ENCODE peak calls at places on chromosomes 2 and 18, in ten cellular contexts. One of them, this sample, is unnamed.

GRCh38 chr2:63861220-63861822 is 19.6 kb downstream of the UGP2 start:
- DNase-seq in naive B cell: peak; percentile 61
- DNase-seq in DMS153: no peak
- DNase-seq in cardiac muscle cell: peak; percentile 81
- DNase-seq in astrocyte of the hippocampus: peak; percentile 44
- DNase-seq in adipocyte: peak; percentile 78
- DNase-seq in stimulated activated CD8-positive, alpha-beta memory T cell treated with anti-CD3 and anti-CD28 coated beads, Interleukin-15, amount 100 ng/mL, for 24 hours: no peak
- DNase-seq in uterus: peak; percentile 66
- DNase-seq in NCI-H460: peak; percentile 50
- DNase-seq in small intestine: peak; percentile 68
- DNase-seq in this sample: no peak

GRCh38 chr2:7419814-7420213 is 502.6 kb downstream of the RNF144A start:
- DNase-seq in DMS153: no peak
- DNase-seq in stimulated activated CD8-positive, alpha-beta memory T cell treated with anti-CD3 and anti-CD28 coated beads, Interleukin-15, amount 100 ng/mL, for 24 hours: no peak
- DNase-seq in cardiac muscle cell: no peak
- DNase-seq in adipocyte: no peak
- DNase-seq in astrocyte of the hippocampus: no peak
- DNase-seq in NCI-H460: no peak
- DNase-seq in naive B cell: no peak
- DNase-seq in small intestine: no peak
- DNase-seq in uterus: no peak
- DNase-seq in this sample: no peak

GRCh38 chr18:9417081-9417841 is 58.1 kb upstream of the RALBP1 start:
- DNase-seq in stimulated activated CD8-positive, alpha-beta memory T cell treated with anti-CD3 and anti-CD28 coated beads, Interleukin-15, amount 100 ng/mL, for 24 hours: no peak
- DNase-seq in adipocyte: peak; percentile 77
- DNase-seq in NCI-H460: no peak
- DNase-seq in astrocyte of the hippocampus: peak; percentile 94
- DNase-seq in cardiac muscle cell: peak; percentile 82
- DNase-seq in DMS153: no peak
- DNase-seq in uterus: peak; percentile 31
- DNase-seq in small intestine: no peak
- DNase-seq in naive B cell: no peak
- DNase-seq in this sample: peak; percentile 26

GRCh38 chr18:78833833-78834232 is 145.8 kb upstream of the SALL3 start:
- DNase-seq in astrocyte of the hippocampus: no peak
- DNase-seq in small intestine: no peak
- DNase-seq in DMS153: no peak
- DNase-seq in stimulated activated CD8-positive, alpha-beta memory T cell treated with anti-CD3 and anti-CD28 coated beads, Interleukin-15, amount 100 ng/mL, for 24 hours: no peak
- DNase-seq in NCI-H460: no peak
- DNase-seq in uterus: no peak
- DNase-seq in adipocyte: no peak
- DNase-seq in cardiac muscle cell: no peak
- DNase-seq in naive B cell: no peak
- DNase-seq in this sample: no peak

GRCh38 chr2:239386872-239387445 is 13.9 kb downstream of the HDAC4 start:
- DNase-seq in small intestine: no peak
- DNase-seq in uterus: no peak
- DNase-seq in DMS153: no peak
- DNase-seq in adipocyte: no peak
- DNase-seq in cardiac muscle cell: no peak
- DNase-seq in astrocyte of the hippocampus: no peak
- DNase-seq in naive B cell: no peak
- DNase-seq in NCI-H460: no peak
- DNase-seq in stimulated activated CD8-positive, alpha-beta memory T cell treated with anti-CD3 and anti-CD28 coated beads, Interleukin-15, amount 100 ng/mL, for 24 hours: no peak
- DNase-seq in this sample: no peak

GRCh38 chr2:151824886-151825285 is 3.3 kb downstream of the ARL5A start:
- DNase-seq in uterus: no peak
- DNase-seq in stimulated activated CD8-positive, alpha-beta memory T cell treated with anti-CD3 and anti-CD28 coated beads, Interleukin-15, amount 100 ng/mL, for 24 hours: no peak
- DNase-seq in small intestine: no peak
- DNase-seq in cardiac muscle cell: no peak
- DNase-seq in DMS153: no peak
- DNase-seq in adipocyte: no peak
- DNase-seq in NCI-H460: no peak
- DNase-seq in astrocyte of the hippocampus: no peak
- DNase-seq in naive B cell: no peak
- DNase-seq in this sample: no peak

GRCh38 chr2:174610243-174610995 is 12.8 kb upstream of the WIPF1 start:
- DNase-seq in DMS153: no peak
- DNase-seq in astrocyte of the hippocampus: peak; percentile 47
- DNase-seq in stimulated activated CD8-positive, alpha-beta memory T cell treated with anti-CD3 and anti-CD28 coated beads, Interleukin-15, amount 100 ng/mL, for 24 hours: no peak
- DNase-seq in cardiac muscle cell: no peak
- DNase-seq in small intestine: no peak
- DNase-seq in NCI-H460: no peak
- DNase-seq in uterus: no peak
- DNase-seq in adipocyte: no peak
- DNase-seq in naive B cell: no peak
- DNase-seq in this sample: no peak

GRCh38 chr18:55633032-55633431 is 45.0 kb upstream of the TCF4 start:
- DNase-seq in DMS153: no peak
- DNase-seq in cardiac muscle cell: peak; percentile 62
- DNase-seq in small intestine: no peak
- DNase-seq in astrocyte of the hippocampus: peak; percentile 29
- DNase-seq in stimulated activated CD8-positive, alpha-beta memory T cell treated with anti-CD3 and anti-CD28 coated beads, Interleukin-15, amount 100 ng/mL, for 24 hours: no peak
- DNase-seq in uterus: no peak
- DNase-seq in NCI-H460: no peak
- DNase-seq in naive B cell: no peak
- DNase-seq in adipocyte: no peak
- DNase-seq in this sample: no peak

GRCh38 chr2:240125749-240126148 is 10.4 kb downstream of the COPS9 start:
- DNase-seq in adipocyte: no peak
- DNase-seq in DMS153: no peak
- DNase-seq in NCI-H460: no peak
- DNase-seq in small intestine: no peak
- DNase-seq in stimulated activated CD8-positive, alpha-beta memory T cell treated with anti-CD3 and anti-CD28 coated beads, Interleukin-15, amount 100 ng/mL, for 24 hours: no peak
- DNase-seq in cardiac muscle cell: no peak
- DNase-seq in uterus: no peak
- DNase-seq in astrocyte of the hippocampus: no peak
- DNase-seq in naive B cell: no peak
- DNase-seq in this sample: no peak

GRCh38 chr2:72993147-72993546 is 75.8 kb downstream of the EMX1 start:
- DNase-seq in uterus: no peak
- DNase-seq in adipocyte: peak; percentile 69
- DNase-seq in cardiac muscle cell: peak; percentile 49
- DNase-seq in NCI-H460: peak; percentile 52
- DNase-seq in stimulated activated CD8-positive, alpha-beta memory T cell treated with anti-CD3 and anti-CD28 coated beads, Interleukin-15, amount 100 ng/mL, for 24 hours: no peak
- DNase-seq in small intestine: peak; percentile 32
- DNase-seq in naive B cell: peak; percentile 58
- DNase-seq in astrocyte of the hippocampus: peak; percentile 61
- DNase-seq in DMS153: no peak
- DNase-seq in this sample: no peak

GRCh38 chr2:77521482-77521881 is 694 bp downstream of the LRRTM4 start:
- DNase-seq in uterus: no peak
- DNase-seq in DMS153: no peak
- DNase-seq in astrocyte of the hippocampus: peak; percentile 3
- DNase-seq in stimulated activated CD8-positive, alpha-beta memory T cell treated with anti-CD3 and anti-CD28 coated beads, Interleukin-15, amount 100 ng/mL, for 24 hours: no peak
- DNase-seq in cardiac muscle cell: no peak
- DNase-seq in small intestine: no peak
- DNase-seq in naive B cell: no peak
- DNase-seq in NCI-H460: no peak
- DNase-seq in adipocyte: no peak
- DNase-seq in this sample: no peak

GRCh38 chr2:11357428-11357972 is 13.1 kb upstream of the ROCK2 start:
- DNase-seq in stimulated activated CD8-positive, alpha-beta memory T cell treated with anti-CD3 and anti-CD28 coated beads, Interleukin-15, amount 100 ng/mL, for 24 hours: no peak
- DNase-seq in small intestine: no peak
- DNase-seq in astrocyte of the hippocampus: no peak
- DNase-seq in uterus: no peak
- DNase-seq in DMS153: no peak
- DNase-seq in adipocyte: peak; percentile 77
- DNase-seq in cardiac muscle cell: peak; percentile 60
- DNase-seq in NCI-H460: no peak
- DNase-seq in naive B cell: no peak
- DNase-seq in this sample: no peak

GRCh38 chr18:50286391-50287027 is 983 bp downstream of the CXXC1 start:
- DNase-seq in adipocyte: peak; percentile 27
- DNase-seq in DMS153: no peak
- DNase-seq in small intestine: peak; percentile 25
- DNase-seq in naive B cell: no peak
- DNase-seq in NCI-H460: no peak
- DNase-seq in uterus: peak; percentile 35
- DNase-seq in stimulated activated CD8-positive, alpha-beta memory T cell treated with anti-CD3 and anti-CD28 coated beads, Interleukin-15, amount 100 ng/mL, for 24 hours: no peak
- DNase-seq in cardiac muscle cell: peak; percentile 32
- DNase-seq in astrocyte of the hippocampus: peak; percentile 34
- DNase-seq in this sample: no peak

GRCh38 chr2:39837856-39838453 is 58.9 kb upstream of the THUMPD2 start:
- DNase-seq in stimulated activated CD8-positive, alpha-beta memory T cell treated with anti-CD3 and anti-CD28 coated beads, Interleukin-15, amount 100 ng/mL, for 24 hours: no peak
- DNase-seq in naive B cell: no peak
- DNase-seq in small intestine: peak; percentile 29
- DNase-seq in NCI-H460: peak; percentile 41
- DNase-seq in astrocyte of the hippocampus: peak; percentile 43
- DNase-seq in DMS153: no peak
- DNase-seq in adipocyte: peak; percentile 65
- DNase-seq in uterus: no peak
- DNase-seq in cardiac muscle cell: peak; percentile 57
- DNase-seq in this sample: no peak

GRCh38 chr2:178819147-178819875 is 12.1 kb upstream of the TTN start:
- DNase-seq in DMS153: no peak
- DNase-seq in NCI-H460: no peak
- DNase-seq in astrocyte of the hippocampus: no peak
- DNase-seq in cardiac muscle cell: no peak
- DNase-seq in naive B cell: no peak
- DNase-seq in uterus: no peak
- DNase-seq in small intestine: no peak
- DNase-seq in stimulated activated CD8-positive, alpha-beta memory T cell treated with anti-CD3 and anti-CD28 coated beads, Interleukin-15, amount 100 ng/mL, for 24 hours: no peak
- DNase-seq in adipocyte: no peak
- DNase-seq in this sample: no peak

GRCh38 chr2:233453916-233454315 is 99.6 kb downstream of the DGKD start:
- DNase-seq in astrocyte of the hippocampus: no peak
- DNase-seq in uterus: no peak
- DNase-seq in DMS153: no peak
- DNase-seq in naive B cell: no peak
- DNase-seq in cardiac muscle cell: no peak
- DNase-seq in adipocyte: no peak
- DNase-seq in NCI-H460: no peak
- DNase-seq in stimulated activated CD8-positive, alpha-beta memory T cell treated with anti-CD3 and anti-CD28 coated beads, Interleukin-15, amount 100 ng/mL, for 24 hours: no peak
- DNase-seq in small intestine: no peak
- DNase-seq in this sample: no peak

GRCh38 chr18:3305933-3306332 is 44.0 kb downstream of the MYL12B start:
- DNase-seq in stimulated activated CD8-positive, alpha-beta memory T cell treated with anti-CD3 and anti-CD28 coated beads, Interleukin-15, amount 100 ng/mL, for 24 hours: no peak
- DNase-seq in cardiac muscle cell: peak; percentile 74
- DNase-seq in naive B cell: no peak
- DNase-seq in NCI-H460: no peak
- DNase-seq in astrocyte of the hippocampus: peak; percentile 45
- DNase-seq in uterus: no peak
- DNase-seq in DMS153: no peak
- DNase-seq in small intestine: no peak
- DNase-seq in adipocyte: peak; percentile 7
- DNase-seq in this sample: no peak

GRCh38 chr2:28691774-28692281 is 59.8 kb upstream of the PPP1CB start:
- DNase-seq in NCI-H460: no peak
- DNase-seq in uterus: peak; percentile 54
- DNase-seq in cardiac muscle cell: peak; percentile 92
- DNase-seq in small intestine: no peak
- DNase-seq in DMS153: no peak
- DNase-seq in adipocyte: peak; percentile 57
- DNase-seq in naive B cell: no peak
- DNase-seq in stimulated activated CD8-positive, alpha-beta memory T cell treated with anti-CD3 and anti-CD28 coated beads, Interleukin-15, amount 100 ng/mL, for 24 hours: no peak
- DNase-seq in astrocyte of the hippocampus: peak; percentile 88
- DNase-seq in this sample: no peak

GRCh38 chr2:120613742-120614481 is 121.8 kb upstream of the GLI2 start:
- DNase-seq in NCI-H460: no peak
- DNase-seq in stimulated activated CD8-positive, alpha-beta memory T cell treated with anti-CD3 and anti-CD28 coated beads, Interleukin-15, amount 100 ng/mL, for 24 hours: no peak
- DNase-seq in small intestine: no peak
- DNase-seq in astrocyte of the hippocampus: peak; percentile 66
- DNase-seq in cardiac muscle cell: peak; percentile 39
- DNase-seq in uterus: no peak
- DNase-seq in adipocyte: peak; percentile 88
- DNase-seq in DMS153: no peak
- DNase-seq in naive B cell: no peak
- DNase-seq in this sample: peak; percentile 91

GRCh38 chr2:197191948-197192338 is 118.6 kb downstream of the ANKRD44 start:
- DNase-seq in DMS153: no peak
- DNase-seq in cardiac muscle cell: no peak
- DNase-seq in adipocyte: no peak
- DNase-seq in stimulated activated CD8-positive, alpha-beta memory T cell treated with anti-CD3 and anti-CD28 coated beads, Interleukin-15, amount 100 ng/mL, for 24 hours: no peak
- DNase-seq in small intestine: no peak
- DNase-seq in uterus: no peak
- DNase-seq in NCI-H460: no peak
- DNase-seq in naive B cell: no peak
- DNase-seq in astrocyte of the hippocampus: no peak
- DNase-seq in this sample: no peak

GRCh38 chr18:7877609-7878008 is 310.5 kb downstream of the PTPRM start:
- DNase-seq in stimulated activated CD8-positive, alpha-beta memory T cell treated with anti-CD3 and anti-CD28 coated beads, Interleukin-15, amount 100 ng/mL, for 24 hours: no peak
- DNase-seq in small intestine: no peak
- DNase-seq in adipocyte: no peak
- DNase-seq in NCI-H460: no peak
- DNase-seq in uterus: no peak
- DNase-seq in naive B cell: no peak
- DNase-seq in astrocyte of the hippocampus: no peak
- DNase-seq in cardiac muscle cell: no peak
- DNase-seq in DMS153: no peak
- DNase-seq in this sample: no peak

GRCh38 chr2:142557391-142557790 is 320.1 kb upstream of the KYNU start:
- DNase-seq in naive B cell: no peak
- DNase-seq in uterus: no peak
- DNase-seq in cardiac muscle cell: no peak
- DNase-seq in adipocyte: peak; percentile 11
- DNase-seq in DMS153: no peak
- DNase-seq in astrocyte of the hippocampus: peak; percentile 14
- DNase-seq in NCI-H460: no peak
- DNase-seq in small intestine: no peak
- DNase-seq in stimulated activated CD8-positive, alpha-beta memory T cell treated with anti-CD3 and anti-CD28 coated beads, Interleukin-15, amount 100 ng/mL, for 24 hours: no peak
- DNase-seq in this sample: no peak

GRCh38 chr2:110713508-110714362 is 18.6 kb upstream of the ACOXL start:
- DNase-seq in NCI-H460: no peak
- DNase-seq in adipocyte: no peak
- DNase-seq in cardiac muscle cell: no peak
- DNase-seq in astrocyte of the hippocampus: no peak
- DNase-seq in uterus: no peak
- DNase-seq in small intestine: peak; percentile 7
- DNase-seq in stimulated activated CD8-positive, alpha-beta memory T cell treated with anti-CD3 and anti-CD28 coated beads, Interleukin-15, amount 100 ng/mL, for 24 hours: no peak
- DNase-seq in naive B cell: no peak
- DNase-seq in DMS153: no peak
- DNase-seq in this sample: no peak

GRCh38 chr18:3710712-3711269 is 260.8 kb downstream of the TGIF1 start:
- DNase-seq in naive B cell: no peak
- DNase-seq in NCI-H460: no peak
- DNase-seq in uterus: peak; percentile 29
- DNase-seq in adipocyte: peak; percentile 6
- DNase-seq in stimulated activated CD8-positive, alpha-beta memory T cell treated with anti-CD3 and anti-CD28 coated beads, Interleukin-15, amount 100 ng/mL, for 24 hours: no peak
- DNase-seq in small intestine: peak; percentile 98
- DNase-seq in DMS153: no peak
- DNase-seq in astrocyte of the hippocampus: peak; percentile 60
- DNase-seq in cardiac muscle cell: no peak
- DNase-seq in this sample: no peak

GRCh38 chr2:228848638-228849037 is 422.4 kb downstream of the PID1 start:
- DNase-seq in DMS153: no peak
- DNase-seq in astrocyte of the hippocampus: no peak
- DNase-seq in cardiac muscle cell: no peak
- DNase-seq in stimulated activated CD8-positive, alpha-beta memory T cell treated with anti-CD3 and anti-CD28 coated beads, Interleukin-15, amount 100 ng/mL, for 24 hours: no peak
- DNase-seq in naive B cell: no peak
- DNase-seq in NCI-H460: no peak
- DNase-seq in adipocyte: no peak
- DNase-seq in small intestine: no peak
- DNase-seq in uterus: no peak
- DNase-seq in this sample: no peak

GRCh38 chr2:240143801-240144648 is 3.6 kb upstream of the OTOS start:
- DNase-seq in small intestine: peak; percentile 46
- DNase-seq in DMS153: no peak
- DNase-seq in adipocyte: peak; percentile 79
- DNase-seq in cardiac muscle cell: peak; percentile 59
- DNase-seq in naive B cell: peak; percentile 70
- DNase-seq in astrocyte of the hippocampus: peak; percentile 81
- DNase-seq in uterus: peak; percentile 54
- DNase-seq in stimulated activated CD8-positive, alpha-beta memory T cell treated with anti-CD3 and anti-CD28 coated beads, Interleukin-15, amount 100 ng/mL, for 24 hours: peak; percentile 85
- DNase-seq in NCI-H460: peak; percentile 50
- DNase-seq in this sample: no peak

GRCh38 chr2:236180831-236181453 is 12.8 kb upstream of the GBX2 start:
- DNase-seq in astrocyte of the hippocampus: peak; percentile 83
- DNase-seq in cardiac muscle cell: peak; percentile 82
- DNase-seq in naive B cell: no peak
- DNase-seq in DMS153: no peak
- DNase-seq in NCI-H460: peak; percentile 66
- DNase-seq in adipocyte: peak; percentile 87
- DNase-seq in stimulated activated CD8-positive, alpha-beta memory T cell treated with anti-CD3 and anti-CD28 coated beads, Interleukin-15, amount 100 ng/mL, for 24 hours: no peak
- DNase-seq in small intestine: peak; percentile 40
- DNase-seq in uterus: no peak
- DNase-seq in this sample: no peak

GRCh38 chr2:145845207-145845894 is 1325.4 kb upstream of the ZEB2 start:
- DNase-seq in cardiac muscle cell: peak; percentile 71
- DNase-seq in naive B cell: peak; percentile 14
- DNase-seq in uterus: no peak
- DNase-seq in astrocyte of the hippocampus: no peak
- DNase-seq in DMS153: peak; percentile 63
- DNase-seq in adipocyte: peak; percentile 80
- DNase-seq in small intestine: no peak
- DNase-seq in NCI-H460: no peak
- DNase-seq in stimulated activated CD8-positive, alpha-beta memory T cell treated with anti-CD3 and anti-CD28 coated beads, Interleukin-15, amount 100 ng/mL, for 24 hours: no peak
- DNase-seq in this sample: no peak

This sample was measured in AG04449.